ENCODE peak calls at places on chromosomes 7 and 10, in ten cellular contexts. One of them, this sample, is unnamed.

GRCh38 chr10:85612833-85613232 is 753.8 kb downstream of the GRID1 start:
- DNase-seq in stimulated activated CD8-positive, alpha-beta memory T cell treated with anti-CD3 and anti-CD28 coated beads, Interleukin-15, amount 100 ng/mL, for 4 hours: no peak
- DNase-seq in NT2/D1: no peak
- DNase-seq in HuH-7: no peak
- DNase-seq in choroid plexus epithelial cell: no peak
- DNase-seq in endodermal cell: peak
- DNase-seq in activated CD8-positive, alpha-beta memory T cell treated with anti-CD3 and anti-CD28 coated beads for 24 hours: peak
- DNase-seq in lung: no peak
- DNase-seq in T47D: no peak
- DNase-seq in NCI-H2081: no peak
- DNase-seq in this sample: no peak

GRCh38 chr7:128900237-128900636 is 10.3 kb downstream of the KCP start:
- DNase-seq in stimulated activated CD8-positive, alpha-beta memory T cell treated with anti-CD3 and anti-CD28 coated beads, Interleukin-15, amount 100 ng/mL, for 4 hours: no peak
- DNase-seq in NT2/D1: no peak
- DNase-seq in HuH-7: no peak
- DNase-seq in choroid plexus epithelial cell: no peak
- DNase-seq in endodermal cell: no peak
- DNase-seq in activated CD8-positive, alpha-beta memory T cell treated with anti-CD3 and anti-CD28 coated beads for 24 hours: no peak
- DNase-seq in lung: no peak
- DNase-seq in T47D: no peak
- DNase-seq in NCI-H2081: no peak
- DNase-seq in this sample: no peak

GRCh38 chr10:79393221-79393923 is 46.1 kb downstream of the PPIF start:
- DNase-seq in stimulated activated CD8-positive, alpha-beta memory T cell treated with anti-CD3 and anti-CD28 coated beads, Interleukin-15, amount 100 ng/mL, for 4 hours: no peak
- DNase-seq in NT2/D1: no peak
- DNase-seq in HuH-7: no peak
- DNase-seq in choroid plexus epithelial cell: no peak
- DNase-seq in endodermal cell: peak
- DNase-seq in activated CD8-positive, alpha-beta memory T cell treated with anti-CD3 and anti-CD28 coated beads for 24 hours: no peak
- DNase-seq in lung: no peak
- DNase-seq in T47D: no peak
- DNase-seq in NCI-H2081: no peak
- DNase-seq in this sample: no peak

GRCh38 chr10:77351386-77351785 is 286.2 kb downstream of the KCNMA1 start:
- DNase-seq in stimulated activated CD8-positive, alpha-beta memory T cell treated with anti-CD3 and anti-CD28 coated beads, Interleukin-15, amount 100 ng/mL, for 4 hours: no peak
- DNase-seq in NT2/D1: no peak
- DNase-seq in HuH-7: no peak
- DNase-seq in choroid plexus epithelial cell: peak
- DNase-seq in endodermal cell: no peak
- DNase-seq in activated CD8-positive, alpha-beta memory T cell treated with anti-CD3 and anti-CD28 coated beads for 24 hours: no peak
- DNase-seq in lung: no peak
- DNase-seq in T47D: no peak
- DNase-seq in NCI-H2081: no peak
- DNase-seq in this sample: no peak

GRCh38 chr10:70250956-70251680 is 17.9 kb upstream of the PPA1 start:
- DNase-seq in stimulated activated CD8-positive, alpha-beta memory T cell treated with anti-CD3 and anti-CD28 coated beads, Interleukin-15, amount 100 ng/mL, for 4 hours: no peak
- DNase-seq in NT2/D1: no peak
- DNase-seq in HuH-7: no peak
- DNase-seq in choroid plexus epithelial cell: no peak
- DNase-seq in endodermal cell: no peak
- DNase-seq in activated CD8-positive, alpha-beta memory T cell treated with anti-CD3 and anti-CD28 coated beads for 24 hours: no peak
- DNase-seq in lung: no peak
- DNase-seq in T47D: no peak
- DNase-seq in NCI-H2081: no peak
- DNase-seq in this sample: no peak

GRCh38 chr7:16203065-16203464 is 218.3 kb downstream of the CRPPA start:
- DNase-seq in stimulated activated CD8-positive, alpha-beta memory T cell treated with anti-CD3 and anti-CD28 coated beads, Interleukin-15, amount 100 ng/mL, for 4 hours: no peak
- DNase-seq in NT2/D1: no peak
- DNase-seq in HuH-7: no peak
- DNase-seq in choroid plexus epithelial cell: no peak
- DNase-seq in endodermal cell: no peak
- DNase-seq in activated CD8-positive, alpha-beta memory T cell treated with anti-CD3 and anti-CD28 coated beads for 24 hours: no peak
- DNase-seq in lung: no peak
- DNase-seq in T47D: no peak
- DNase-seq in NCI-H2081: peak
- DNase-seq in this sample: no peak

GRCh38 chr10:126420571-126421275 is 32.4 kb upstream of the ADAM12 start:
- DNase-seq in stimulated activated CD8-positive, alpha-beta memory T cell treated with anti-CD3 and anti-CD28 coated beads, Interleukin-15, amount 100 ng/mL, for 4 hours: no peak
- DNase-seq in NT2/D1: no peak
- DNase-seq in HuH-7: no peak
- DNase-seq in choroid plexus epithelial cell: peak
- DNase-seq in endodermal cell: no peak
- DNase-seq in activated CD8-positive, alpha-beta memory T cell treated with anti-CD3 and anti-CD28 coated beads for 24 hours: no peak
- DNase-seq in lung: no peak
- DNase-seq in T47D: no peak
- DNase-seq in NCI-H2081: peak
- DNase-seq in this sample: no peak

GRCh38 chr10:33273295-33274002 is 61.0 kb downstream of the NRP1 start:
- DNase-seq in stimulated activated CD8-positive, alpha-beta memory T cell treated with anti-CD3 and anti-CD28 coated beads, Interleukin-15, amount 100 ng/mL, for 4 hours: no peak
- DNase-seq in NT2/D1: no peak
- DNase-seq in HuH-7: peak
- DNase-seq in choroid plexus epithelial cell: peak
- DNase-seq in endodermal cell: peak
- DNase-seq in activated CD8-positive, alpha-beta memory T cell treated with anti-CD3 and anti-CD28 coated beads for 24 hours: no peak
- DNase-seq in lung: peak
- DNase-seq in T47D: peak
- DNase-seq in NCI-H2081: peak
- DNase-seq in this sample: no peak

GRCh38 chr7:66952343-66953043 is 31.5 kb downstream of the TMEM248 start:
- DNase-seq in stimulated activated CD8-positive, alpha-beta memory T cell treated with anti-CD3 and anti-CD28 coated beads, Interleukin-15, amount 100 ng/mL, for 4 hours: no peak
- DNase-seq in NT2/D1: peak
- DNase-seq in HuH-7: no peak
- DNase-seq in choroid plexus epithelial cell: peak
- DNase-seq in endodermal cell: peak
- DNase-seq in activated CD8-positive, alpha-beta memory T cell treated with anti-CD3 and anti-CD28 coated beads for 24 hours: no peak
- DNase-seq in lung: no peak
- DNase-seq in T47D: peak
- DNase-seq in NCI-H2081: no peak
- DNase-seq in this sample: no peak

GRCh38 chr10:100744136-100744979 is 1.0 kb upstream of the PAX2 start:
- DNase-seq in stimulated activated CD8-positive, alpha-beta memory T cell treated with anti-CD3 and anti-CD28 coated beads, Interleukin-15, amount 100 ng/mL, for 4 hours: no peak
- DNase-seq in NT2/D1: no peak
- DNase-seq in HuH-7: no peak
- DNase-seq in choroid plexus epithelial cell: no peak
- DNase-seq in endodermal cell: peak
- DNase-seq in activated CD8-positive, alpha-beta memory T cell treated with anti-CD3 and anti-CD28 coated beads for 24 hours: peak
- DNase-seq in lung: no peak
- DNase-seq in T47D: no peak
- DNase-seq in NCI-H2081: no peak
- DNase-seq in this sample: no peak

GRCh38 chr7:142868188-142868811 is 13.4 kb downstream of the EPHB6 start:
- DNase-seq in stimulated activated CD8-positive, alpha-beta memory T cell treated with anti-CD3 and anti-CD28 coated beads, Interleukin-15, amount 100 ng/mL, for 4 hours: no peak
- DNase-seq in NT2/D1: no peak
- DNase-seq in HuH-7: no peak
- DNase-seq in choroid plexus epithelial cell: no peak
- DNase-seq in endodermal cell: peak
- DNase-seq in activated CD8-positive, alpha-beta memory T cell treated with anti-CD3 and anti-CD28 coated beads for 24 hours: peak
- DNase-seq in lung: no peak
- DNase-seq in T47D: no peak
- DNase-seq in NCI-H2081: no peak
- DNase-seq in this sample: no peak

GRCh38 chr10:86795353-86795752 is 38.9 kb downstream of the BMPR1A start:
- DNase-seq in stimulated activated CD8-positive, alpha-beta memory T cell treated with anti-CD3 and anti-CD28 coated beads, Interleukin-15, amount 100 ng/mL, for 4 hours: no peak
- DNase-seq in NT2/D1: peak
- DNase-seq in HuH-7: peak
- DNase-seq in choroid plexus epithelial cell: peak
- DNase-seq in endodermal cell: no peak
- DNase-seq in activated CD8-positive, alpha-beta memory T cell treated with anti-CD3 and anti-CD28 coated beads for 24 hours: no peak
- DNase-seq in lung: no peak
- DNase-seq in T47D: peak
- DNase-seq in NCI-H2081: no peak
- DNase-seq in this sample: no peak

GRCh38 chr10:48805848-48806247 is 121.2 kb downstream of the WDFY4 start:
- DNase-seq in stimulated activated CD8-positive, alpha-beta memory T cell treated with anti-CD3 and anti-CD28 coated beads, Interleukin-15, amount 100 ng/mL, for 4 hours: no peak
- DNase-seq in NT2/D1: no peak
- DNase-seq in HuH-7: no peak
- DNase-seq in choroid plexus epithelial cell: no peak
- DNase-seq in endodermal cell: no peak
- DNase-seq in activated CD8-positive, alpha-beta memory T cell treated with anti-CD3 and anti-CD28 coated beads for 24 hours: no peak
- DNase-seq in lung: no peak
- DNase-seq in T47D: no peak
- DNase-seq in NCI-H2081: no peak
- DNase-seq in this sample: no peak